ENCODE peak calls at places on chromosomes 2 and 18, in five cellular contexts. V, D, K, C and J are unnamed samples. For H3K79me2, the result is how much of the 10 kb centered on the place peaks cover.

GRCh38 chr2:67792796-67793195 is 270.0 kb downstream of the C1D start:
- DNase-seq in D (no peak), C (no peak), K (no peak), V (no peak), J (no peak)

GRCh38 chr2:30239308-30240161 is 8.2 kb downstream of the LBH start:
- DNase-seq in C (no peak), D (peak), V (peak), K (no peak), J (peak)

GRCh38 chr2:39301352-39301751 is 57.6 kb upstream of the CDKL4 start:
- DNase-seq in C (no peak), V (no peak), K (no peak), D (no peak), J (no peak)

GRCh38 chr18:79510046-79510685 is 114.4 kb downstream of the NFATC1 start:
- DNase-seq in K (no peak), V (no peak), D (no peak), C (no peak), J (no peak)

GRCh38 chr2:44766220-44766619 is 175.3 kb upstream of the SIX3 start:
- DNase-seq in D (no peak), V (no peak), C (no peak), K (no peak), J (no peak)

GRCh38 chr18:44916429-44917183 is 235.9 kb downstream of the SETBP1 start:
- DNase-seq in D (no peak), K (no peak), C (no peak), V (no peak), J (no peak)

GRCh38 chr2:232689152-232689910 is 7.8 kb upstream of the GIGYF2 start:
- DNase-seq in K (no peak), D (no peak), C (no peak), V (no peak), J (no peak)

GRCh38 chr2:138757376-138757775 is 22.8 kb downstream of the NXPH2 start:
- DNase-seq in D (no peak), K (no peak), C (no peak), V (no peak), J (no peak)

GRCh38 chr2:184425083-184425482 is 173.2 kb upstream of the ZNF804A start:
- DNase-seq in K (no peak), V (no peak), D (no peak), C (no peak), J (no peak)

GRCh38 chr18:63142502-63143045 is 177.0 kb downstream of the BCL2 start:
- DNase-seq in K (no peak), C (no peak), V (no peak), D (no peak), J (no peak)

GRCh38 chr2:608711-609110 is 68.5 kb downstream of the TMEM18 start:
- DNase-seq in K (no peak), C (no peak), V (no peak), D (no peak), J (no peak)

GRCh38 chr18:11955299-11956029 is 25.8 kb upstream of the IMPA2 start:
- DNase-seq in C (no peak), K (no peak), D (peak), V (peak), J (peak)

GRCh38 chr2:237904806-237905599 is 45.6 kb downstream of the RAMP1 start:
- DNase-seq in V (no peak), K (no peak), C (peak), D (no peak), J (no peak)

GRCh38 chr18:68796936-68797690 is 767 bp upstream of the CCDC102B start:
- DNase-seq in C (no peak), K (no peak), V (no peak), D (no peak), J (peak)

GRCh38 chr18:3664563-3665178 is 214.7 kb downstream of the TGIF1 start:
- DNase-seq in V (peak), K (no peak), D (peak), C (no peak), J (peak)

GRCh38 chr2:68292108-68292710 is 27.5 kb downstream of the CNRIP1 start:
- DNase-seq in V (peak), K (no peak), D (peak), C (no peak), J (peak)

GRCh38 chr18:6146309-6146661 is 251.0 kb upstream of the TMEM200C start:
- DNase-seq in D (no peak), C (no peak), K (no peak), V (no peak), J (peak)

GRCh38 chr2:42196403-42197267 is 27.5 kb downstream of the EML4 start:
- DNase-seq in C (peak), V (peak), K (peak), D (peak), J (peak)

GRCh38 chr2:73232471-73233153 is 427 bp downstream of the PRADC1 start:
- DNase-seq in K (no peak), D (no peak), V (peak), C (no peak), J (no peak)

GRCh38 chr2:108449410-108450200 is 599 bp downstream of the GCC2 start:
- DNase-seq in V (peak), D (peak), K (no peak), C (no peak), J (peak)

GRCh38 chr18:65934874-65935273 is 184.1 kb downstream of the CDH7 start:
- DNase-seq in K (no peak), D (no peak), V (no peak), C (no peak), J (no peak)

GRCh38 chr18:31102020-31102684 is at the start of gene DSC2:
- DNase-seq in V (peak), C (no peak), K (no peak), D (peak), J (peak)

GRCh38 chr2:239756392-239757153 is 268.6 kb downstream of the NDUFA10 start:
- DNase-seq in D (no peak), C (no peak), V (no peak), K (no peak), J (no peak)

GRCh38 chr2:145006957-145007672 is 487.2 kb upstream of the ZEB2 start:
- DNase-seq in V (no peak), D (no peak), K (no peak), C (no peak), J (no peak)

GRCh38 chr2:239002960-239003932 is 155.4 kb downstream of the TWIST2 start:
- DNase-seq in D (no peak), V (no peak), C (no peak), K (no peak), J (no peak)

GRCh38 chr2:99888617-99889016 is 253.8 kb downstream of the AFF3 start:
- DNase-seq in V (no peak), C (no peak), D (no peak), K (no peak), J (no peak)

GRCh38 chr2:217742837-217743236 is 260.0 kb downstream of the TNS1 start:
- DNase-seq in V (no peak), C (no peak), K (no peak), D (no peak), J (no peak)

GRCh38 chr2:11744631-11745394 is 1.6 kb upstream of the LPIN1 start:
- DNase-seq in K (no peak), V (peak), D (peak), C (no peak), J (peak)

GRCh38 chr2:120750488-120751210 is 15.0 kb downstream of the GLI2 start:
- DNase-seq in K (no peak), V (no peak), C (no peak), D (no peak), J (no peak)

GRCh38 chr2:78718483-78718882 is 307.0 kb upstream of the REG3G start:
- DNase-seq in D (no peak), C (no peak), V (no peak), K (no peak), J (peak)

GRCh38 chr2:78721302-78722033 is 304.0 kb upstream of the REG3G start:
- DNase-seq in D (no peak), C (no peak), K (no peak), V (no peak), J (no peak)

GRCh38 chr2:78718031-78718430 is 307.5 kb upstream of the REG3G start:
- DNase-seq in K (no peak), C (no peak), D (no peak), V (no peak), J (no peak)
- TF ChIP-seq CREB1 in K (no peak), C (no peak), D (no peak), V (no peak), J (no peak)

GRCh38 chr2:27350106-27350693 is 6.4 kb downstream of the GTF3C2 start:
- DNase-seq in D (no peak), K (no peak), V (no peak), C (no peak), J (no peak)

GRCh38 chr2:27351802-27352598 is 4.6 kb downstream of the GTF3C2 start:
- DNase-seq in V (no peak), D (no peak), K (no peak), C (no peak), J (no peak)

DNA sequence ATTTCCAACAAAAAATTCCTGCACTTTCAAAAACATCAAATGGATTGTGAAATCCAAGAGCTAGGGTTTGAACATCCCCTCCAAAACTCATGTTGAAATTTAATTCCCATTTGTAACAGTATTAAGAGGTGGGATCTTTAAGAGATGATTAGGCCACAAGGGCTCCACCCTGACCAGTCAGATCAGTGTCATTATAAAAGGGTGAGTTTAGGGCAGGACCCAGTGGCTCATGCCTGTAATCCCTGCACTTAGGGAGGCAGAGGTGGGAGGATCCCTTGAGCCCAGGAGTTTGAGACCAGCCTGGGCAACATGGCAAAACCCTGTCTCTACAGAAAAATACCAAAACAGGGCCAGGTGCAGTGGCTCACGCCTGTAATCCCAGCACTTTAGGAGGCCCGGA is 8.9 kb downstream of the GTF3C2 start:
- DNase-seq in C (no peak), K (no peak), V (no peak), D (no peak), J (no peak)
- H3K79me2 ChIP-seq in C (under half), K (half or more), V (half or more), D (half or more), J (half or more)

GRCh38 chr2:1803217-1804115 is 59.2 kb upstream of the PXDN start:
- DNase-seq in C (no peak), K (no peak), D (no peak), V (no peak), J (no peak)

GRCh38 chr2:1802469-1803216 is 58.3 kb upstream of the PXDN start:
- DNase-seq in V (no peak), K (no peak), C (no peak), D (no peak), J (no peak)

GRCh38 chr2:1804251-1804855 is 60.0 kb upstream of the PXDN start:
- DNase-seq in D (no peak), V (no peak), C (no peak), K (no peak), J (no peak)

GRCh38 chr2:1806254-1806653 is 61.9 kb upstream of the PXDN start:
- DNase-seq in D (no peak), C (no peak), V (no peak), K (no peak), J (no peak)

DNA sequence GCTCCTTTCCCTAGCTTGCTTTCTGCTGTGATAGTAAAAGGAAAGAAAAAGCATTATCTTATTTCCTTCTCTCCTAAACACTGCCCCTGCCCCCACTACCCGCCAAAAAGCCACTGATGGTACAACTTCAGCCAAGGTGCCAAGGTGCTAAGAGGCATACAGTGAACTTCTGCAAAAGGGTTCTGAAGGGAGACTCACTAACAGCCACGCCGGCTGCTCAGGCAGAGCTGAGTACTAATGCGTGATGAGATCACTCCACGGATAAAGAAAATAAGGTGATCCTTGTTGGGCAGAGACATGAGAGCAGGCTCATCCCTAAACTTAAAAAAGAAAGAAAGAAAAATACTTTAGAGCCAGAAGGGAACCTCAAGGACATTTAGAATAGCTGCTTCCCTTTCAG is 60.5 kb upstream of the PXDN start:
- DNase-seq in C (no peak), K (no peak), V (no peak), D (no peak), J (no peak)
- TF ChIP-seq CREB1 in C (no peak), K (no peak), V (no peak), D (no peak), J (no peak)

GRCh38 chr2:169093535-169093934 is 24.2 kb downstream of the DHRS9 start:
- DNase-seq in C (no peak), D (no peak), K (no peak), V (no peak), J (no peak)
- H3K79me2 ChIP-seq in C (under half), D (under half), K (under half), V (under half), J (under half)

GRCh38 chr18:8339958-8340357 is 269.3 kb upstream of the RAB12 start:
- DNase-seq in K (no peak), D (no peak), V (no peak), C (no peak), J (no peak)
- TF ChIP-seq CREB1 in K (no peak), D (no peak), V (no peak), C (no peak), J (no peak)

GRCh38 chr2:135948642-135949355 is 36.6 kb downstream of the DARS1 start:
- DNase-seq in D (no peak), C (no peak), K (no peak), V (no peak), J (no peak)
- H3K79me2 ChIP-seq in D (half or more), C (under half), K (under half), V (half or more), J (under half)

DNA sequence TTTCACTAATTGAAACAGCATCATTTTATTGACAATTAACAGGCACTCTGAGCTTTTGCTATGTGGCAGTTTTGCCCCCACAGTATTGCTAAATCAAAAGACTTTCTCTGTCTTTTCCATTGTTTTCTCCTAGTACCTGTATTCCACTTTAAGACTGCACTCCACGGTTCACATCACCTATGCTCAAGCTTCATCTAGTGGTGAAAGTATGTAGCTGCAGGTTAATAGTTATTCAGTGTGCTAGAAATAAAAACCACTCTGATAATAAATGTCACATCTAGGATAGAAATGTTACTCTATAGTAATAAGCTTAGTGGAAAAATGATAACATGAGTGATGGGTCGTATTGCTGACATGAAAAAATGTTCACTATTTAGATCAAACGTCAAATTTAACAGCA is 24.6 kb downstream of the ARL6IP6 start:
- DNase-seq in C (no peak), K (no peak), D (peak), V (peak), J (peak)
- TF ChIP-seq CREB1 in C (no peak), K (no peak), D (no peak), V (no peak), J (no peak)

DNA sequence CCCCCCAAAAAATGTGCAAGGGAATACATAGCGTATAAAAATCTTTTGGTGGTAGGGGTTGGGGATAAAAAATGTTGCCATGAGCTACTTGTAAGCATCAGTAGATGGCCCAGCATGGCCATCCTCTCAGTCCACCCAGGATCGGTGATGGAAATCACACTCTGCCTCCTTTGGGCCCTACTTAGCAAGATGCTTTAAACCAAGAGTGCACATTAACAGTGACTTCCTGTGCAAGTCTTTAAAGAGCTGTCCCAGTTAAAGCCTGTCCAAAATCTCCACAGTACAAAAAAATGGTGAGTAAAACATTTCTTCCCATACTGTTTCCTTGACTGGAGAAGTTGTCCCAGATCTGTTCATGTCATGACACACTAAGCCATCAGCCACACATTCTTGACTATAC is 18.0 kb downstream of the ANKRD44 start:
- DNase-seq in C (no peak), D (no peak), V (no peak), K (no peak), J (no peak)
- H3K79me2 ChIP-seq in C (half or more), D (under half), V (under half), K (under half), J (under half)

GRCh38 chr18:67426477-67426876 is 90.0 kb downstream of the DSEL start:
- DNase-seq in D (no peak), C (no peak), V (no peak), K (no peak), J (no peak)
- TF ChIP-seq CREB1 in D (no peak), C (no peak), V (no peak), K (no peak), J (no peak)

GRCh38 chr2:37645363-37645762 is 26.1 kb downstream of the CDC42EP3 start:
- DNase-seq in K (no peak), V (no peak), D (no peak), C (no peak), J (no peak)
- H3K79me2 ChIP-seq in K (under half), V (under half), D (under half), C (half or more), J (under half)